ENCODE peak calls at places on chromosomes 7 and 10, in seven cellular contexts. T is neural progenitor cell, U is colonic mucosa, L is endothelial cell, G is heart left ventricle, W is MCF 10A, V is lung. M is an unnamed sample.

GRCh38 chr10:6186894-6187256 is 15.9 kb upstream of the PFKFB3 start:
- DNase-seq in T (no peak), U (no peak), L (no peak), G (no peak), W (no peak), V (no peak), M (no peak)

GRCh38 chr10:131452926-131453771 is 141.6 kb upstream of the TCERG1L start:
- DNase-seq in T (peak; percentile 79), U (no peak), L (no peak), G (no peak), W (no peak), V (no peak), M (peak; percentile 66)

GRCh38 chr7:128155100-128155763 is 85.8 kb upstream of the LEP start:
- DNase-seq in T (peak; percentile 38), U (no peak), L (no peak), G (no peak), W (no peak), V (no peak), M (no peak)

GRCh38 chr10:84900141-84900540 is 571.8 kb downstream of the CCSER2 start:
- DNase-seq in T (no peak), U (no peak), L (no peak), G (no peak), W (no peak), V (no peak), M (no peak)

GRCh38 chr10:63603709-63604445 is 82.7 kb downstream of the REEP3 start:
- DNase-seq in T (no peak), U (no peak), L (no peak), G (no peak), W (peak; percentile 39), V (no peak), M (no peak)

GRCh38 chr7:92808006-92808405 is 28.4 kb downstream of the CDK6 start:
- DNase-seq in T (no peak), U (no peak), L (no peak), G (no peak), W (peak; percentile 66), V (no peak), M (no peak)

GRCh38 chr10:118272090-118272775 is 69.9 kb downstream of the FAM204A start:
- DNase-seq in T (peak; percentile 43), U (peak; percentile 27), L (no peak), G (no peak), W (no peak), V (no peak), M (no peak)

GRCh38 chr10:20004087-20004523 is 187.9 kb downstream of the PLXDC2 start:
- DNase-seq in T (no peak), U (no peak), L (no peak), G (peak; percentile 24), W (peak; percentile 52), V (peak; percentile 44), M (no peak)

GRCh38 chr7:1668486-1668931 is 1.6 kb upstream of the ELFN1 start:
- DNase-seq in T (peak; percentile 46), U (no peak), L (no peak), G (no peak), W (no peak), V (no peak), M (peak; percentile 20)

GRCh38 chr10:116809528-116810500 is 39.5 kb upstream of the ENO4 start:
- DNase-seq in T (peak; percentile 62), U (peak; percentile 23), L (peak; percentile 42), G (no peak), W (peak; percentile 40), V (no peak), M (no peak)

GRCh38 chr7:109246330-109247077 is 676.8 kb downstream of the DNAJB9 start:
- DNase-seq in T (no peak), U (no peak), L (no peak), G (no peak), W (peak; percentile 27), V (no peak), M (no peak)

GRCh38 chr7:87369216-87369615 is 23.8 kb downstream of the CROT start:
- DNase-seq in T (no peak), U (no peak), L (no peak), G (no peak), W (no peak), V (no peak), M (no peak)

GRCh38 chr7:98626393-98627061 is 9.4 kb downstream of the NPTX2 start:
- DNase-seq in T (peak; percentile 75), U (no peak), L (no peak), G (no peak), W (no peak), V (no peak), M (no peak)

GRCh38 chr7:782718-783449 is 49.4 kb upstream of the SUN1 start:
- DNase-seq in T (no peak), U (no peak), L (no peak), G (no peak), W (no peak), V (no peak), M (no peak)

GRCh38 chr7:12642539-12642938 is 44.9 kb upstream of the ARL4A start:
- DNase-seq in T (no peak), U (no peak), L (no peak), G (no peak), W (no peak), V (no peak), M (no peak)

GRCh38 chr10:84543948-84544347 is 215.6 kb downstream of the CCSER2 start:
- DNase-seq in T (no peak), U (no peak), L (no peak), G (no peak), W (peak; percentile 70), V (no peak), M (no peak)

GRCh38 chr7:91182819-91183405 is 81.3 kb upstream of the FZD1 start:
- DNase-seq in T (no peak), U (no peak), L (no peak), G (no peak), W (peak; percentile 78), V (no peak), M (no peak)

GRCh38 chr10:110005716-110006115 is 2.1 kb upstream of the ADD3 start:
- DNase-seq in T (peak; percentile 56), U (peak; percentile 58), L (peak; percentile 17), G (peak; percentile 31), W (peak; percentile 42), V (no peak), M (no peak)

GRCh38 chr10:92750788-92751533 is 61.2 kb downstream of the HHEX start:
- DNase-seq in T (peak; percentile 16), U (no peak), L (no peak), G (no peak), W (peak; percentile 59), V (no peak), M (no peak)

GRCh38 chr7:18494821-18495408 is 634 bp upstream of the HDAC9 start:
- DNase-seq in T (no peak), U (no peak), L (no peak), G (peak; percentile 44), W (peak; percentile 12), V (no peak), M (no peak)

GRCh38 chr10:59801171-59801570 is 47.9 kb upstream of the MRLN start:
- DNase-seq in T (no peak), U (no peak), L (no peak), G (no peak), W (no peak), V (no peak), M (no peak)

GRCh38 chr7:121605297-121605640 is 209.2 kb upstream of the FAM3C start:
- DNase-seq in T (no peak), U (no peak), L (no peak), G (no peak), W (peak; percentile 28), V (no peak), M (no peak)

GRCh38 chr10:22479419-22479818 is 134.1 kb downstream of the SPAG6 start:
- DNase-seq in T (no peak), U (no peak), L (no peak), G (no peak), W (peak; percentile 27), V (no peak), M (no peak)

GRCh38 chr7:101250324-101250723 is 5.4 kb upstream of the FIS1 start:
- DNase-seq in T (no peak), U (no peak), L (no peak), G (no peak), W (no peak), V (no peak), M (no peak)

GRCh38 chr7:20561466-20561865 is 54.0 kb upstream of the ABCB5 start:
- DNase-seq in T (no peak), U (no peak), L (no peak), G (no peak), W (no peak), V (no peak), M (no peak)

GRCh38 chr10:114413398-114413797 is 9.1 kb upstream of the AFAP1L2 start:
- DNase-seq in T (no peak), U (no peak), L (no peak), G (peak; percentile 44), W (peak; percentile 90), V (peak; percentile 73), M (no peak)

GRCh38 chr10:125795111-125795510 is 19.5 kb upstream of the MMP21 start:
- DNase-seq in T (no peak), U (no peak), L (no peak), G (peak; percentile 53), W (no peak), V (no peak), M (no peak)

GRCh38 chr7:24826662-24827020 is 69.4 kb upstream of the GSDME start:
- DNase-seq in T (no peak), U (no peak), L (no peak), G (no peak), W (peak; percentile 24), V (no peak), M (no peak)

GRCh38 chr10:52566471-52567246 is 205.9 kb downstream of the MBL2 start:
- DNase-seq in T (peak; percentile 61), U (no peak), L (peak; percentile 13), G (no peak), W (peak; percentile 77), V (no peak), M (no peak)
- TF ChIP-seq CTCF in T (peak; percentile 80), U (no peak), L (peak; percentile 75), G (peak; percentile 31), W (peak; percentile 51), V (no peak), M (no peak)

GRCh38 chr10:65358565-65358964 is 1567.3 kb upstream of the LRRTM3 start:
- DNase-seq in T (peak; percentile 31), U (no peak), L (peak; percentile 39), G (no peak), W (peak; percentile 45), V (no peak), M (no peak)
- TF ChIP-seq CTCF in T (peak; percentile 49), U (no peak), L (no peak), G (peak; percentile 44), W (peak; percentile 48), V (no peak), M (no peak)

GRCh38 chr7:144069953-144070352 is 342 bp downstream of the OR2A25 start:
- DNase-seq in T (no peak), U (no peak), L (no peak), G (no peak), W (no peak), V (no peak), M (no peak)

GRCh38 chr7:144069511-144069910 is at the start of gene OR2A25:
- DNase-seq in T (no peak), U (no peak), L (no peak), G (no peak), W (no peak), V (no peak), M (no peak)

GRCh38 chr7:144074374-144074773 is 4.8 kb downstream of the OR2A25 start:
- DNase-seq in T (no peak), U (no peak), L (no peak), G (no peak), W (no peak), V (no peak), M (no peak)
- TF ChIP-seq CTCF in T (peak; percentile 13), U (no peak), L (no peak), G (no peak), W (no peak), V (no peak), M (no peak)

GRCh38 chr7:4659551-4660286 is 22.4 kb upstream of the FOXK1 start:
- DNase-seq in T (no peak), U (no peak), L (peak; percentile 22), G (no peak), W (no peak), V (no peak), M (no peak)
- TF ChIP-seq CTCF in T (no peak), U (no peak), L (no peak), G (peak; percentile 11), W (no peak), V (no peak), M (no peak)

M was measured in mesothelial cell of epicardium.